ENCODE peak calls at places on chromosomes 1 and 21, in ten cellular contexts. G is coronary artery; K is nucleus accumbens; Q is posterior cingulate gyrus; C is GM04504; M is foreskin fibroblast; R is hepatocyte; Z is CD8-positive, alpha-beta memory T cell; U is WTC11; J is neural crest cell. B is an unnamed sample.
A peak's percentile ranks its signal among the peaks of the same experiment; 100 is the strongest.

GRCh38 chr1:239982762-239983161 is 108.9 kb upstream of the FMN2 start:
- DNase-seq in G (no peak), K (no peak), Q (no peak), C (no peak), M (no peak), R (no peak), Z (no peak), U (no peak), J (no peak), B (no peak)

GRCh38 chr1:26275580-26276431 is 4.1 kb upstream of the SH3BGRL3 start:
- DNase-seq in G (peak; percentile 90), K (peak; percentile 66), Q (no peak), C (peak; percentile 92), M (peak; percentile 98), R (peak; percentile 90), Z (peak; percentile 59), U (peak; percentile 91), J (peak; percentile 86), B (peak; percentile 90)

GRCh38 chr1:10897981-10898728 is 101.7 kb upstream of the CASZ1 start:
- DNase-seq in G (no peak), K (no peak), Q (no peak), C (no peak), M (no peak), R (peak; percentile 21), Z (no peak), U (no peak), J (no peak), B (no peak)

GRCh38 chr1:110007458-110007857 is 22.9 kb downstream of the AHCYL1 start:
- DNase-seq in G (no peak), K (no peak), Q (no peak), C (no peak), M (no peak), R (no peak), Z (no peak), U (no peak), J (no peak), B (no peak)

GRCh38 chr1:94178896-94179295 is 57.9 kb upstream of the ABCA4 start:
- DNase-seq in G (no peak), K (no peak), Q (no peak), C (no peak), M (no peak), R (no peak), Z (no peak), U (no peak), J (no peak), B (no peak)

GRCh38 chr1:81706650-81707435 is 93.9 kb upstream of the ADGRL2 start:
- DNase-seq in G (no peak), K (no peak), Q (no peak), C (peak; percentile 51), M (peak; percentile 60), R (no peak), Z (no peak), U (no peak), J (no peak), B (no peak)

GRCh38 chr21:28482657-28483056 is 510.0 kb downstream of the LTN1 start:
- DNase-seq in G (no peak), K (no peak), Q (no peak), C (no peak), M (no peak), R (no peak), Z (no peak), U (no peak), J (no peak), B (no peak)

GRCh38 chr1:54151013-54151412 is 1.8 kb downstream of the CDCP2 start:
- DNase-seq in G (no peak), K (no peak), Q (no peak), C (no peak), M (no peak), R (no peak), Z (no peak), U (no peak), J (no peak), B (no peak)

GRCh38 chr1:21240706-21241105 is 49.6 kb downstream of the ECE1 start:
- DNase-seq in G (no peak), K (no peak), Q (no peak), C (no peak), M (no peak), R (no peak), Z (no peak), U (no peak), J (no peak), B (no peak)

GRCh38 chr21:36156815-36157670 is at the start of gene DOP1B:
- DNase-seq in G (no peak), K (no peak), Q (peak; percentile 87), C (no peak), M (no peak), R (no peak), Z (peak; percentile 11), U (peak; percentile 45), J (peak; percentile 39), B (no peak)

GRCh38 chr21:25501996-25502665 is 105.2 kb downstream of the MRPL39 start:
- DNase-seq in G (no peak), K (no peak), Q (no peak), C (no peak), M (no peak), R (no peak), Z (no peak), U (no peak), J (no peak), B (peak; percentile 12)

GRCh38 chr1:200267458-200267857 is 142.4 kb downstream of the ZNF281 start:
- DNase-seq in G (no peak), K (no peak), Q (no peak), C (no peak), M (no peak), R (no peak), Z (no peak), U (no peak), J (no peak), B (no peak)

GRCh38 chr1:21924503-21925005 is 12.6 kb downstream of the HSPG2 start:
- DNase-seq in G (no peak), K (no peak), Q (no peak), C (no peak), M (no peak), R (peak; percentile 26), Z (no peak), U (no peak), J (no peak), B (no peak)

GRCh38 chr1:38614861-38615260 is 244.7 kb downstream of the RRAGC start:
- DNase-seq in G (no peak), K (no peak), Q (no peak), C (no peak), M (no peak), R (no peak), Z (no peak), U (no peak), J (no peak), B (no peak)

GRCh38 chr1:155942578-155943141 is 1.2 kb downstream of the RXFP4 start:
- DNase-seq in G (no peak), K (no peak), Q (no peak), C (no peak), M (no peak), R (no peak), Z (no peak), U (no peak), J (no peak), B (no peak)

GRCh38 chr1:210233495-210234253 is 1.1 kb downstream of the SERTAD4 start:
- DNase-seq in G (peak; percentile 81), K (peak; percentile 66), Q (peak; percentile 89), C (no peak), M (peak; percentile 67), R (peak; percentile 73), Z (no peak), U (peak; percentile 42), J (peak; percentile 31), B (peak; percentile 48)

GRCh38 chr1:81840805-81841204 is 40.1 kb downstream of the ADGRL2 start:
- DNase-seq in G (no peak), K (no peak), Q (no peak), C (no peak), M (no peak), R (no peak), Z (no peak), U (no peak), J (no peak), B (no peak)

GRCh38 chr1:156368157-156368658 is 803 bp upstream of the RHBG start:
- DNase-seq in G (no peak), K (no peak), Q (no peak), C (no peak), M (no peak), R (peak; percentile 52), Z (no peak), U (no peak), J (no peak), B (no peak)

GRCh38 chr1:201013991-201014815 is 9.3 kb downstream of the KIF21B start:
- DNase-seq in G (no peak), K (peak; percentile 67), Q (peak; percentile 93), C (no peak), M (no peak), R (no peak), Z (no peak), U (peak; percentile 46), J (no peak), B (no peak)

GRCh38 chr21:29232601-29233541 is 65.9 kb upstream of the BACH1 start:
- DNase-seq in G (no peak), K (no peak), Q (no peak), C (peak; percentile 63), M (peak; percentile 39), R (peak; percentile 32), Z (no peak), U (no peak), J (no peak), B (no peak)

GRCh38 chr1:202599669-202600431 is 110.4 kb downstream of the SYT2 start:
- DNase-seq in G (no peak), K (no peak), Q (peak; percentile 93), C (no peak), M (peak; percentile 77), R (peak; percentile 83), Z (no peak), U (peak; percentile 72), J (peak; percentile 36), B (peak; percentile 49)

GRCh38 chr1:206143537-206144155 is 26.5 kb upstream of the AVPR1B start:
- DNase-seq in G (no peak), K (no peak), Q (no peak), C (no peak), M (no peak), R (no peak), Z (no peak), U (no peak), J (no peak), B (no peak)

GRCh38 chr1:194369060-194369459 is 1182.6 kb upstream of the B3GALT2 start:
- DNase-seq in G (no peak), K (no peak), Q (no peak), C (no peak), M (no peak), R (no peak), Z (no peak), U (no peak), J (no peak), B (no peak)

GRCh38 chr1:106568161-106568560 is 488.3 kb upstream of the PRMT6 start:
- DNase-seq in G (no peak), K (no peak), Q (no peak), C (no peak), M (no peak), R (no peak), Z (no peak), U (no peak), J (no peak), B (no peak)

GRCh38 chr1:209815931-209816338 is 10.0 kb upstream of the IRF6 start:
- DNase-seq in G (no peak), K (no peak), Q (no peak), C (no peak), M (no peak), R (no peak), Z (no peak), U (no peak), J (no peak), B (no peak)

GRCh38 chr1:39898648-39899603 is 2.8 kb downstream of the MYCL start:
- DNase-seq in G (no peak), K (peak; percentile 73), Q (no peak), C (no peak), M (peak; percentile 41), R (peak; percentile 72), Z (no peak), U (peak; percentile 87), J (peak; percentile 74), B (peak; percentile 87)

GRCh38 chr21:26072891-26073615 is 97.5 kb downstream of the APP start:
- DNase-seq in G (no peak), K (no peak), Q (no peak), C (peak; percentile 26), M (peak; percentile 45), R (no peak), Z (no peak), U (no peak), J (no peak), B (no peak)

GRCh38 chr1:53637726-53638640 is 101.0 kb downstream of the GLIS1 start:
- DNase-seq in G (peak; percentile 69), K (no peak), Q (peak; percentile 40), C (no peak), M (no peak), R (no peak), Z (no peak), U (no peak), J (no peak), B (no peak)

B was measured in body of pancreas.